ENCODE peak calls at places on chromosomes 13 and 19, in four cellular contexts. I is stimulated activated CD8-positive, alpha-beta memory T cell treated with anti-CD3 and anti-CD28 coated beads, Interleukin-4, amount 100 ng/mL, for 1 hour; X is midbrain; G is memory B cell. T is an unnamed sample.

GRCh38 chr19:57302727-57303401 is 17.4 kb upstream of the ZNF543 start:
- DNase-seq in G (no peak), X (no peak), I (no peak), T (no peak)

GRCh38 chr19:48660854-48661731 is 11.7 kb downstream of the NTN5 start:
- DNase-seq in X (peak; percentile 83), G (peak; percentile 82), I (peak; percentile 55), T (peak; percentile 66)

GRCh38 chr19:16328824-16329482 is 4.3 kb downstream of the KLF2 start:
- DNase-seq in I (no peak), X (no peak), G (peak; percentile 63), T (no peak)

GRCh38 chr19:38392707-38393308 is 4.3 kb downstream of the SPRED3 start:
- DNase-seq in I (no peak), G (no peak), X (no peak), T (no peak)

GRCh38 chr13:20369886-20370361 is 137.8 kb upstream of the GJB6 start:
- DNase-seq in X (no peak), G (no peak), I (no peak), T (no peak)

GRCh38 chr19:970695-971094 is 13.4 kb upstream of the WDR18 start:
- DNase-seq in X (no peak), G (no peak), I (no peak), T (no peak)

GRCh38 chr13:61768175-61768574 is 352.5 kb upstream of the PCDH20 start:
- DNase-seq in X (no peak), I (no peak), G (no peak), T (no peak)

GRCh38 chr19:8196271-8196908 is 12.8 kb upstream of the CERS4 start:
- DNase-seq in G (no peak), X (no peak), I (no peak), T (no peak)

GRCh38 chr13:102680133-102680717 is 14.6 kb downstream of the METTL21C start:
- DNase-seq in X (no peak), G (no peak), I (no peak), T (no peak)

GRCh38 chr19:45075215-45076028 is 856 bp downstream of the ZNF296 start:
- DNase-seq in X (peak; percentile 36), I (no peak), G (peak; percentile 64), T (peak; percentile 3)

GRCh38 chr19:38685666-38686529 is 38.4 kb downstream of the ACTN4 start:
- DNase-seq in I (no peak), G (no peak), X (no peak), T (no peak)

GRCh38 chr19:34145741-34146202 is 26.5 kb upstream of the LSM14A start:
- DNase-seq in G (peak; percentile 40), X (peak; percentile 56), I (peak; percentile 20), T (peak; percentile 14)

GRCh38 chr19:7868326-7868670 is 5.9 kb downstream of the PRR36 start:
- DNase-seq in X (no peak), G (no peak), I (no peak), T (no peak)

GRCh38 chr13:113448885-113449692 is 4.2 kb downstream of the ADPRHL1 start:
- DNase-seq in I (peak; percentile 8), G (no peak), X (no peak), T (peak; percentile 82)

GRCh38 chr19:4267101-4267900 is 11.8 kb upstream of the SHD start:
- DNase-seq in X (peak; percentile 2), G (peak; percentile 64), I (peak; percentile 38), T (no peak)

GRCh38 chr19:45764947-45765346 is 4.1 kb downstream of the SIX5 start:
- DNase-seq in G (no peak), X (no peak), I (no peak), T (no peak)

GRCh38 chr19:30090476-30090875 is 148.4 kb downstream of the URI1 start:
- DNase-seq in I (no peak), G (no peak), X (no peak), T (no peak)

GRCh38 chr19:40419066-40419612 is 6.0 kb upstream of the PRX start:
- DNase-seq in X (no peak), I (no peak), G (no peak), T (no peak)

GRCh38 chr13:41767801-41768200 is 193.1 kb downstream of the VWA8 start:
- DNase-seq in G (no peak), X (no peak), I (no peak), T (no peak)

GRCh38 chr13:66264976-66265375 is 965.2 kb downstream of the PCDH9 start:
- DNase-seq in I (no peak), X (no peak), G (no peak), T (no peak)

GRCh38 chr19:48448563-48448962 is 2.8 kb downstream of the GRWD1 start:
- DNase-seq in X (no peak), I (no peak), G (no peak), T (no peak)

GRCh38 chr19:11964496-11964857 is 363 bp upstream of the ZNF763 start:
- DNase-seq in I (no peak), G (no peak), X (no peak), T (no peak)

GRCh38 chr13:111219306-111219705 is 101.1 kb upstream of the TEX29 start:
- DNase-seq in G (no peak), X (peak; percentile 45), I (no peak), T (peak; percentile 18)

GRCh38 chr19:49224856-49225255 is 67.3 kb downstream of the TRPM4 start:
- DNase-seq in G (no peak), I (no peak), X (no peak), T (no peak)

GRCh38 chr19:9406798-9407352 is 28.5 kb downstream of the ZNF266 start:
- DNase-seq in X (no peak), I (peak; percentile 6), G (peak; percentile 14), T (no peak)

GRCh38 chr19:55454787-55455243 is 6.6 kb downstream of the ISOC2 start:
- DNase-seq in G (peak; percentile 39), X (peak; percentile 40), I (peak; percentile 15), T (no peak)

GRCh38 chr13:111187879-111188643 is 73.0 kb downstream of the ARHGEF7 start:
- DNase-seq in I (no peak), G (no peak), X (no peak), T (no peak)

GRCh38 chr19:1069009-1069779 is 2.2 kb downstream of the ARHGAP45 start:
- DNase-seq in X (peak; percentile 37), I (peak; percentile 52), G (peak; percentile 63), T (no peak)

GRCh38 chr13:53522034-53522433 is 493.4 kb downstream of the OLFM4 start:
- DNase-seq in X (no peak), G (no peak), I (no peak), T (no peak)

GRCh38 chr19:46133101-46133627 is 8.7 kb upstream of the IGFL3 start:
- DNase-seq in I (no peak), G (no peak), X (peak; percentile 41), T (no peak)